ENCODE peak calls at places on chromosomes 12 and 14, in ten cellular contexts. T is pancreas, V is A549, L is HFF-Myc, E is cardiac fibroblast, I is fibroblast of lung, G is tibial artery, Y is left ventricle myocardium inferior, R is lower lobe of right lung, H is Caco-2. W is an unnamed sample.

GRCh38 chr12:78470354-78471195 is 394.0 kb upstream of the SYT1 start:
- DNase-seq in T (no peak), V (peak; percentile 6), L (peak; percentile 14), E (peak; percentile 49), I (peak; percentile 69), G (no peak), Y (no peak), R (no peak), H (peak; percentile 48), W (peak; percentile 35)

GRCh38 chr12:93571854-93572711 is at the start of gene SOCS2:
- DNase-seq in T (peak; percentile 32), V (peak; percentile 35), L (no peak), E (no peak), I (peak; percentile 36), G (peak; percentile 70), Y (peak; percentile 38), R (peak; percentile 55), H (peak; percentile 71), W (peak; percentile 61)

GRCh38 chr12:71787574-71787973 is 32.9 kb downstream of the RAB21 start:
- DNase-seq in T (no peak), V (no peak), L (no peak), E (no peak), I (no peak), G (no peak), Y (no peak), R (no peak), H (no peak), W (no peak)

GRCh38 chr14:29030970-29031369 is 264.4 kb downstream of the FOXG1 start:
- DNase-seq in T (no peak), V (no peak), L (no peak), E (no peak), I (no peak), G (no peak), Y (no peak), R (no peak), H (no peak), W (peak; percentile 23)

GRCh38 chr14:26454105-26454504 is 143.7 kb downstream of the NOVA1 start:
- DNase-seq in T (no peak), V (no peak), L (no peak), E (no peak), I (no peak), G (no peak), Y (no peak), R (no peak), H (no peak), W (no peak)

GRCh38 chr12:95551305-95551704 is at the start of gene USP44:
- DNase-seq in T (no peak), V (no peak), L (no peak), E (no peak), I (no peak), G (no peak), Y (no peak), R (no peak), H (no peak), W (no peak)

GRCh38 chr12:3553681-3554546 is 62.9 kb downstream of the PRMT8 start:
- DNase-seq in T (no peak), V (no peak), L (no peak), E (no peak), I (no peak), G (no peak), Y (no peak), R (no peak), H (no peak), W (no peak)

GRCh38 chr12:45336331-45336730 is 120.4 kb downstream of the ANO6 start:
- DNase-seq in T (no peak), V (no peak), L (peak; percentile 88), E (peak; percentile 78), I (peak; percentile 98), G (no peak), Y (no peak), R (no peak), H (no peak), W (peak; percentile 93)

GRCh38 chr14:69614592-69614991 is 3.2 kb downstream of the SUSD6 start:
- DNase-seq in T (peak; percentile 49), V (no peak), L (no peak), E (no peak), I (no peak), G (peak; percentile 75), Y (peak; percentile 27), R (peak; percentile 72), H (no peak), W (no peak)

GRCh38 chr12:107759410-107759809 is 1.5 kb downstream of the PRDM4 start:
- DNase-seq in T (no peak), V (peak; percentile 62), L (peak; percentile 83), E (peak; percentile 63), I (peak; percentile 86), G (no peak), Y (no peak), R (no peak), H (peak; percentile 45), W (peak; percentile 82)

GRCh38 chr12:66117242-66117641 is 13.3 kb downstream of the LLPH start:
- DNase-seq in T (no peak), V (no peak), L (no peak), E (no peak), I (no peak), G (no peak), Y (no peak), R (no peak), H (no peak), W (no peak)

GRCh38 chr14:95463173-95463901 is 53.1 kb downstream of the SYNE3 start:
- DNase-seq in T (no peak), V (no peak), L (no peak), E (no peak), I (no peak), G (no peak), Y (no peak), R (no peak), H (no peak), W (no peak)

DNA sequence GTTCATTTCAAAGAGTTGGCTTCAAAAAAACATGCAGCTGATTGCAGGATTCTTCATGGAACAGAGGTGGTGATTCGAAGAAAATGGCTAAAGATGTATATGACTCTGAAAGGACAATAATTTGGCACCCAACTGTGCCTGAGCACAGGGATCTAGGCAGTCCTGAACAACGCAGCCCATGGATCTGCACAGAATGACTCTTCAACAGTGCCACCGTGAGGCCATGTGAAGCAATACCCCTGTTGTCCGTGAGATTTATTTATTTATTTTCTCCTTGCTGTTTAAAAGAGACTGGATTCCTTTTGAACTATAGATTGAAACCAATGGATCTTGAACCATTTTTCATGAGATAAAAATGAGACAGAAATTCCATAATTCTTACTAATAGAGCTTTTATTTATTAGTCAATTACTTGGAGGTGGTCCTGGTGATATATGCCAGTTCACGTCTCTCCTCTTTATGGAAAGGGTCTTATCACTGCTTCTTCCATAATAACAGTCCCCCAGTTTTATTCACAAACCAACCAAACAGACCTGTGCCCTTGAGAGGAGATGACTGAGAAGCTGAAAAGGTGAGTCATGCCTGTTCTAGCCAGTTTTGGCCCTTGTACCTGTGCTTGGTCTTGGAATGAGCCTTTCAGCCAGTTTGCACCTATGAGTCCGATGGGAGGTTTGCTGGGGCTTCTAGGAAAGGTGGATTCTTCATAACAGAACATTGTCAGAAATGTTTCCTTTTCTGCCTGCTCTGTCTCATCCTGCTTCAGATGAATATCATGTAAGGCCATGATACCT is 1598.3 kb downstream of the AACS start:
- DNase-seq in T (no peak), V (peak; percentile 8), L (peak; percentile 11), E (peak; percentile 5), I (no peak), G (no peak), Y (no peak), R (no peak), H (no peak), W (no peak)
- H3K4me3 ChIP-seq in T (no peak overlapping the region), V (no peak overlapping the region), L (no peak overlapping the region), E (no peak overlapping the region), I (no peak overlapping the region), G (no peak overlapping the region), Y (no peak overlapping the region), R (no peak overlapping the region), H (no peak overlapping the region), W (no peak overlapping the region)

GRCh38 chr12:6376079-6376941 is 947 bp upstream of the SCNN1A start:
- DNase-seq in T (no peak), V (peak; percentile 86), L (no peak), E (peak; percentile 85), I (peak; percentile 74), G (peak; percentile 79), Y (no peak), R (peak; percentile 90), H (peak; percentile 89), W (peak; percentile 81)
- TF ChIP-seq CTCF in T (no peak), V (peak; percentile 27), L (peak; percentile 42), E (peak; percentile 45), I (peak; percentile 30), G (peak; percentile 25), Y (peak; percentile 43), R (peak; percentile 52), H (peak; percentile 69), W (peak; percentile 20)

DNA sequence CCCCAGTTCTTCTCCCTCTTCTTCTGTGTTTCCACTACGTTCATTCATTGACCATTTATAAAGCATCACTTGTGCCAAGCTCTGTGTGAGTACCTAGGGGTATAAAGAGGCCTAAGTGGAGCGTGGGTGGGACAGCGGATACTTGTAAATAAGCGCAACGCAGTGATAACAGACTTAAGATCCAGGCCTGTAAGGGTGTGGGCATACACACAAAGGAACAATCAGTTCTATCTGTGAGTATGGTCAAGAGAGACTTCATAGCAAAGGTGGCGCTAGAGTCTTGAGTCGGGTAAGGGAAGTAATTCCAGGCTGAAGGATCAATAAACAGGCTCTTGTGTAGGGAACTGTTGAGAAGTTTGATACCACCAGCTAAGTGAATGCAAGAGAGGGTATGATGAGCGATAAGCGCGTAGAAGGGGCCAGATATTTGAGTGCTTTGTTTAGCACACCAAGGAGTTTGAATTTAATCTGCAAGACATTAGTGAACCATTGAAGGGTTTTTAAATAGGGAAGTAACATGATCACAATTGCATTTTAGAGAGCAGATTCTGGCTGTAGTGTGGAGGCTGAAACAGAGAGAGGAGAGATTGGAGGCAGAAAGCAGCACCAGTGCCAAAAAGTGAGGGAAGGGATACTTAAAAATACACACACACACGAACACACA is 1.0 kb upstream of the GXYLT1 start:
- DNase-seq in T (no peak), V (no peak), L (no peak), E (no peak), I (no peak), G (no peak), Y (no peak), R (no peak), H (no peak), W (peak; percentile 23)
- H3K4me3 ChIP-seq in T (peak overlapping the region; percentile 87), V (peak overlapping the region; percentile 82), L (peak overlapping the region; percentile 71), E (no peak overlapping the region), I (peak overlapping the region; percentile 61), G (no peak overlapping the region), Y (peak overlapping the region; percentile 85), R (peak overlapping the region; percentile 67), H (peak overlapping the region; percentile 69), W (peak overlapping the region; percentile 73)

DNA sequence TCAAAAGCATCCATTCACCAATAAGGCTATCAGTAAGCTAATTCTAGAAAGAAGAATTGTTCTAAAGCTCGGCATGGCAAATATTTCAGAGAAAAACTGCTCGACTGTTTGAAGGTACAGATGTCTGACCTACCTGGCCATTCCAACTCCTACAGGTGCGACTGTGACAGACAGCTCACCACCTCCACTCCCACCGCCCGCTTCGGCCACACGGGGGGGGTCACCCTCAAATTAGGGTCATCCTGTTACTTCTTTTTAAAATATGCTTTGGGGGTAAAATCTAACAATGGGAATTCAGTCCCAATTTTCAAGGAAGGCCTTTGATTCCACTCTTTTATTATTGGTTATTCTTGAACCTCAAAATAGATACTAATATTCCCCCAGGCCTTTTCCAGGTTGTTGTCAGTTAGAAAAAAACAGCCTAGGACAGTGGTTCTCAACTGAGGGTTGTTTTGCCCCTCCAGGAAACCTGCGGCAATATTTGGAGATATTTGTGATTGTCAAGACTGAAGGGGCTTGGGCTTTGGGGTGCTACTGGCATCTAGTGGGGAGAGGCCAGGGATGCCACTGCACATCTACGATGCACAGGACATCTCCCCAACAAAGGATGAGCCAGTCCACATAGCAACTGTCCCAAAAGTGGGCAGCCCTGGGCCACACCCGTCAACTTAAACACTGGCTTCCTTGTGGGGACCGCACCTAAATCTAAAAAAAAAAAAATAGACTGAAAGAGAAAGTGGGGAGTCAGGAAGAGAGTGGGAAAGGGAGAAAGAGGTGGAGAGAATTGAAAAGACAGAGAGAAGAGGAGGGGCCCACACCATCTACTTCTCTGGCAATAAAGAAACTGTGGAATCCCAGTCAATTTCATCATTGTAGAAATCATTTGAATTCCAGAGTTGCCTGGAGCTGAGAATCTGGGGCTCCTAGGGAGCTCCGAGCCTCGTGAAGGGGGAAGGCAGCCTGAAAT is 81.0 kb downstream of the BCL11B start:
- DNase-seq in T (no peak), V (no peak), L (no peak), E (no peak), I (no peak), G (no peak), Y (no peak), R (no peak), H (no peak), W (no peak)
- TF ChIP-seq CTCF in T (no peak), V (no peak), L (no peak), E (no peak), I (no peak), G (no peak), Y (no peak), R (no peak), H (no peak), W (no peak)

W was measured in foreskin fibroblast.